ENCODE peak calls at places on chromosomes 12 and 14, in six cellular contexts. One of them, this sample, is unnamed.

GRCh38 chr12:11705010-11705409 is 55.5 kb downstream of the ETV6 start:
- DNase-seq in keratinocyte: peak; percentile 50
- DNase-seq in left ventricle myocardium inferior: no peak
- DNase-seq in bronchial epithelial cell: peak; percentile 96
- DNase-seq in cardiac muscle cell: no peak
- DNase-seq in mammary epithelial cell: peak; percentile 91
- DNase-seq in this sample: peak; percentile 92

GRCh38 chr14:60171690-60172089 is 6.5 kb upstream of the DHRS7 start:
- DNase-seq in keratinocyte: no peak
- DNase-seq in left ventricle myocardium inferior: no peak
- DNase-seq in bronchial epithelial cell: no peak
- DNase-seq in cardiac muscle cell: no peak
- DNase-seq in mammary epithelial cell: no peak
- DNase-seq in this sample: no peak

GRCh38 chr14:72515779-72516770 is 377.8 kb downstream of the DPF3 start:
- DNase-seq in keratinocyte: no peak
- DNase-seq in left ventricle myocardium inferior: no peak
- DNase-seq in bronchial epithelial cell: no peak
- DNase-seq in cardiac muscle cell: peak; percentile 47
- DNase-seq in mammary epithelial cell: no peak
- DNase-seq in this sample: no peak

GRCh38 chr12:57239587-57240068 is 10.1 kb downstream of the SHMT2 start:
- DNase-seq in keratinocyte: no peak
- DNase-seq in left ventricle myocardium inferior: no peak
- DNase-seq in bronchial epithelial cell: no peak
- DNase-seq in cardiac muscle cell: no peak
- DNase-seq in mammary epithelial cell: peak; percentile 17
- DNase-seq in this sample: no peak

GRCh38 chr14:104752338-104752734 is 611 bp upstream of the SIVA1 start:
- DNase-seq in keratinocyte: no peak
- DNase-seq in left ventricle myocardium inferior: no peak
- DNase-seq in bronchial epithelial cell: no peak
- DNase-seq in cardiac muscle cell: no peak
- DNase-seq in mammary epithelial cell: no peak
- DNase-seq in this sample: no peak

GRCh38 chr12:96220902-96221301 is 26.7 kb downstream of the ELK3 start:
- DNase-seq in keratinocyte: no peak
- DNase-seq in left ventricle myocardium inferior: peak; percentile 86
- DNase-seq in bronchial epithelial cell: peak; percentile 85
- DNase-seq in cardiac muscle cell: peak; percentile 35
- DNase-seq in mammary epithelial cell: peak; percentile 71
- DNase-seq in this sample: no peak

GRCh38 chr12:122403115-122403770 is 19.2 kb downstream of the CLIP1 start:
- DNase-seq in keratinocyte: no peak
- DNase-seq in left ventricle myocardium inferior: no peak
- DNase-seq in bronchial epithelial cell: no peak
- DNase-seq in cardiac muscle cell: no peak
- DNase-seq in mammary epithelial cell: no peak
- DNase-seq in this sample: no peak

GRCh38 chr14:38391334-38391733 is 135.4 kb upstream of the CLEC14A start:
- DNase-seq in keratinocyte: no peak
- DNase-seq in left ventricle myocardium inferior: no peak
- DNase-seq in bronchial epithelial cell: no peak
- DNase-seq in cardiac muscle cell: no peak
- DNase-seq in mammary epithelial cell: no peak
- DNase-seq in this sample: no peak

GRCh38 chr12:12357697-12358476 is 1.0 kb downstream of the BORCS5 start:
- DNase-seq in keratinocyte: no peak
- DNase-seq in left ventricle myocardium inferior: no peak
- DNase-seq in bronchial epithelial cell: no peak
- DNase-seq in cardiac muscle cell: no peak
- DNase-seq in mammary epithelial cell: peak; percentile 35
- DNase-seq in this sample: no peak

GRCh38 chr12:85441740-85442139 is 161.7 kb downstream of the ALX1 start:
- DNase-seq in keratinocyte: no peak
- DNase-seq in left ventricle myocardium inferior: no peak
- DNase-seq in bronchial epithelial cell: peak; percentile 9
- DNase-seq in cardiac muscle cell: no peak
- DNase-seq in mammary epithelial cell: no peak
- DNase-seq in this sample: no peak

GRCh38 chr14:53055003-53055402 is 98.1 kb downstream of the DDHD1 start:
- DNase-seq in keratinocyte: no peak
- DNase-seq in left ventricle myocardium inferior: no peak
- DNase-seq in bronchial epithelial cell: peak; percentile 61
- DNase-seq in cardiac muscle cell: peak; percentile 58
- DNase-seq in mammary epithelial cell: peak; percentile 40
- DNase-seq in this sample: no peak

GRCh38 chr12:321606-322326 is 59.1 kb upstream of the SLC6A13 start:
- DNase-seq in keratinocyte: no peak
- DNase-seq in left ventricle myocardium inferior: no peak
- DNase-seq in bronchial epithelial cell: peak; percentile 35
- DNase-seq in cardiac muscle cell: peak; percentile 9
- DNase-seq in mammary epithelial cell: peak; percentile 1
- DNase-seq in this sample: no peak
- TF ChIP-seq CTCF in keratinocyte: no peak
- TF ChIP-seq CTCF in left ventricle myocardium inferior: peak; percentile 33
- TF ChIP-seq CTCF in bronchial epithelial cell: peak; percentile 13
- TF ChIP-seq CTCF in cardiac muscle cell: no peak
- TF ChIP-seq CTCF in mammary epithelial cell: peak; percentile 47
- TF ChIP-seq CTCF in this sample: peak; percentile 40

GRCh38 chr12:105332925-105333324 is 2.4 kb downstream of the C12orf75 start:
- DNase-seq in keratinocyte: no peak
- DNase-seq in left ventricle myocardium inferior: no peak
- DNase-seq in bronchial epithelial cell: no peak
- DNase-seq in cardiac muscle cell: no peak
- DNase-seq in mammary epithelial cell: no peak
- DNase-seq in this sample: no peak

GRCh38 chr12:105330938-105331804 is 680 bp downstream of the C12orf75 start:
- DNase-seq in keratinocyte: no peak
- DNase-seq in left ventricle myocardium inferior: no peak
- DNase-seq in bronchial epithelial cell: no peak
- DNase-seq in cardiac muscle cell: no peak
- DNase-seq in mammary epithelial cell: peak; percentile 27
- DNase-seq in this sample: no peak

GRCh38 chr12:105329926-105330282 is 587 bp upstream of the C12orf75 start:
- DNase-seq in keratinocyte: no peak
- DNase-seq in left ventricle myocardium inferior: no peak
- DNase-seq in bronchial epithelial cell: no peak
- DNase-seq in cardiac muscle cell: no peak
- DNase-seq in mammary epithelial cell: no peak
- DNase-seq in this sample: no peak

GRCh38 chr12:105330283-105330937 is at the start of gene C12orf75:
- DNase-seq in keratinocyte: no peak
- DNase-seq in left ventricle myocardium inferior: peak; percentile 56
- DNase-seq in bronchial epithelial cell: peak; percentile 42
- DNase-seq in cardiac muscle cell: peak; percentile 89
- DNase-seq in mammary epithelial cell: peak; percentile 60
- DNase-seq in this sample: no peak

GRCh38 chr12:105331805-105332251 is 1.3 kb downstream of the C12orf75 start:
- DNase-seq in keratinocyte: no peak
- DNase-seq in left ventricle myocardium inferior: no peak
- DNase-seq in bronchial epithelial cell: no peak
- DNase-seq in cardiac muscle cell: no peak
- DNase-seq in mammary epithelial cell: no peak
- DNase-seq in this sample: no peak
- H3K4me3 ChIP-seq in keratinocyte: peak overlapping the region; percentile 82
- H3K4me3 ChIP-seq in left ventricle myocardium inferior: no peak overlapping the region
- H3K4me3 ChIP-seq in bronchial epithelial cell: no peak overlapping the region
- H3K4me3 ChIP-seq in cardiac muscle cell: peak overlapping the region; percentile 77
- H3K4me3 ChIP-seq in mammary epithelial cell: peak overlapping the region; percentile 79
- H3K4me3 ChIP-seq in this sample: peak overlapping the region; percentile 81

DNA sequence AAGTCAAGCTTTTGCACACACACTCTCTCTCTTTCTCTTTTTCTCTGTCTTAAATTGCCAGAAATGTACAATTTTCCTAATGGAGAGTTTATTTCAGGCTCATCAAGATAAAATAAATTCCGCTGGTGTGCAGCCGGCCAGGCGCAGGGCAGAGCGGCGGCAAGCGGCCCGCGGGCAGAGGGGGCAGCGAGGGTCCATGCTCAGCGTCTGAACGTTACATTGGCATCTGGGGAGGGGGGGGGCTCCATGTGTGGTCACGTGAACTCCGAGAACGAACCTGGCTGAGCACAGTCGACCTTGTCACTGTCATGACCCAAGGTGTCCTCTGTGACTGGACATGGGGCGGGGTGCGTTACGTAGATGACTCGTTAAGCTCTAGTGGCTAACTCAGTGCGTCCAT is 23.8 kb upstream of the FZD10 start:
- DNase-seq in keratinocyte: no peak
- DNase-seq in left ventricle myocardium inferior: no peak
- DNase-seq in bronchial epithelial cell: no peak
- DNase-seq in cardiac muscle cell: no peak
- DNase-seq in mammary epithelial cell: no peak
- DNase-seq in this sample: no peak
- H3K27me3 ChIP-seq in keratinocyte: peaks cover 3% of the 10 kb centered on the region
- H3K27me3 ChIP-seq in left ventricle myocardium inferior: peaks cover 83% of the 10 kb centered on the region
- H3K27me3 ChIP-seq in bronchial epithelial cell: no peaks in the 10 kb centered on the region
- H3K27me3 ChIP-seq in cardiac muscle cell: peaks cover 73% of the 10 kb centered on the region
- H3K27me3 ChIP-seq in mammary epithelial cell: no peaks in the 10 kb centered on the region
- H3K27me3 ChIP-seq in this sample: peaks cover 3% of the 10 kb centered on the region

GRCh38 chr12:102896067-102896466 is 21.0 kb downstream of the PAH start:
- DNase-seq in keratinocyte: no peak
- DNase-seq in left ventricle myocardium inferior: no peak
- DNase-seq in bronchial epithelial cell: no peak
- DNase-seq in cardiac muscle cell: no peak
- DNase-seq in mammary epithelial cell: no peak
- DNase-seq in this sample: no peak
- TF ChIP-seq CTCF in keratinocyte: peak; percentile 12
- TF ChIP-seq CTCF in left ventricle myocardium inferior: no peak
- TF ChIP-seq CTCF in bronchial epithelial cell: no peak
- TF ChIP-seq CTCF in cardiac muscle cell: no peak
- TF ChIP-seq CTCF in mammary epithelial cell: no peak
- TF ChIP-seq CTCF in this sample: no peak

GRCh38 chr12:104154286-104154685 is 16.3 kb upstream of the NFYB start:
- DNase-seq in keratinocyte: no peak
- DNase-seq in left ventricle myocardium inferior: no peak
- DNase-seq in bronchial epithelial cell: no peak
- DNase-seq in cardiac muscle cell: no peak
- DNase-seq in mammary epithelial cell: no peak
- DNase-seq in this sample: no peak

GRCh38 chr12:104155711-104156555 is 17.9 kb upstream of the NFYB start:
- DNase-seq in keratinocyte: no peak
- DNase-seq in left ventricle myocardium inferior: no peak
- DNase-seq in bronchial epithelial cell: no peak
- DNase-seq in cardiac muscle cell: no peak
- DNase-seq in mammary epithelial cell: no peak
- DNase-seq in this sample: no peak

GRCh38 chr12:104152691-104153241 is 14.8 kb upstream of the NFYB start:
- DNase-seq in keratinocyte: no peak
- DNase-seq in left ventricle myocardium inferior: no peak
- DNase-seq in bronchial epithelial cell: no peak
- DNase-seq in cardiac muscle cell: no peak
- DNase-seq in mammary epithelial cell: no peak
- DNase-seq in this sample: no peak

DNA sequence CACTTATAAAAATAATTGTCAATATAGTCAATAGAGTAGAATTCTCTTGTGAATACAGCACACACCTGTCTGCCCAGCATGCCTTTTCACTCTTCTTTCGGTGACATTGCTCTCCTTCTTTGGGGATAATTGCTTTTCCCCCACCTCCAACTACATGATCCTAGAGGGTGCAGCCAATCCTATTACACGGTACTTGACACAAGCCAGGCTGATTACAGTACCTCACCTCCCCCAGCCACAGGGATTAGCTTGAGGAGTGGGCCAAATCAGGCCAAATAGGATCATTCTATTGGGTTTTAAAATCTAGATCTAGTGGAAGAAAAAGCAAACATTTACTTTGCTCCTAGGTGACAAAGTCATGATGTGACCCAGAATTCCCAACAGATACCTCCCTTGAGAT is 16.8 kb upstream of the NFYB start:
- DNase-seq in keratinocyte: no peak
- DNase-seq in left ventricle myocardium inferior: no peak
- DNase-seq in bronchial epithelial cell: no peak
- DNase-seq in cardiac muscle cell: no peak
- DNase-seq in mammary epithelial cell: no peak
- DNase-seq in this sample: no peak
- H3K4me3 ChIP-seq in keratinocyte: no peak overlapping the region
- H3K4me3 ChIP-seq in left ventricle myocardium inferior: no peak overlapping the region
- H3K4me3 ChIP-seq in bronchial epithelial cell: no peak overlapping the region
- H3K4me3 ChIP-seq in cardiac muscle cell: no peak overlapping the region
- H3K4me3 ChIP-seq in mammary epithelial cell: no peak overlapping the region
- H3K4me3 ChIP-seq in this sample: no peak overlapping the region

DNA sequence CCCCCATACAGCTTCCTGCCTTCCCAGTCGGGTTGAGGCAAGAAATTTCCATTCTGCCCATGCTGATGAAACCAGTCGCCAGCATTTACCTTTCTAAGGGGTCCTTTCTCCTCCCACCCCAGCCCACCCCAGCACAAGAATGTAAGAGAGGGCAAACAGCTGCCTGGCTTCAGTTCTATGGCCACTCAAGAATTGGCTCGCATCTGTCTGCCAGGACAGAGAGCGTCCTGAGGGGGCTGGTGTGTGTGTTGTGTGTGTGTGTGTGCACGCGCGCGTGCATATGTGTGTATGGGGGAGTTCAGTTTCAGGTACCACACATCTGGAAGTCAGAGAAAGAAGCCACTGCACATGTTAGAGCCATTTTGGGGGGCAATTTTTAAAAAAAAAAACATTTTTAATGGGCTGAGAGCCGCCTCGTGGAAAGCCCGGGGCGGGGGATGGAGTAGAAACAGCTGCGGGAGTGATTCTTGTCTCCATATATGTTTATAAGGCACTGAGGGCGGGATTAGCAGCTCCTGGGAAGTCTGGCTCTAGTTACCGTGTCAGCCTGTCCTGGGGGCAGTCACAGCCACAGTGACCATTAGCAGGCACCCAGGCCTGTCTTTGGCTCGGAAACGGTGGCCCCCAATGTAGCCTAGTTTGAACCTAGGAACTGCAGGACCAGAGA is at the start of gene WNT5B:
- DNase-seq in keratinocyte: no peak
- DNase-seq in left ventricle myocardium inferior: no peak
- DNase-seq in bronchial epithelial cell: no peak
- DNase-seq in cardiac muscle cell: peak; percentile 55
- DNase-seq in mammary epithelial cell: no peak
- DNase-seq in this sample: no peak
- H3K27me3 ChIP-seq in keratinocyte: peaks cover 23% of the 10 kb centered on the region
- H3K27me3 ChIP-seq in left ventricle myocardium inferior: peaks cover 6% of the 10 kb centered on the region
- H3K27me3 ChIP-seq in bronchial epithelial cell: peaks cover 20% of the 10 kb centered on the region
- H3K27me3 ChIP-seq in cardiac muscle cell: peaks cover 9% of the 10 kb centered on the region
- H3K27me3 ChIP-seq in mammary epithelial cell: peaks cover 7% of the 10 kb centered on the region
- H3K27me3 ChIP-seq in this sample: peaks cover 19% of the 10 kb centered on the region

GRCh38 chr12:123859035-123859434 is 96.9 kb downstream of the DNAH10 start:
- DNase-seq in keratinocyte: no peak
- DNase-seq in left ventricle myocardium inferior: no peak
- DNase-seq in bronchial epithelial cell: no peak
- DNase-seq in cardiac muscle cell: no peak
- DNase-seq in mammary epithelial cell: no peak
- DNase-seq in this sample: no peak
- TF ChIP-seq CTCF in keratinocyte: no peak
- TF ChIP-seq CTCF in left ventricle myocardium inferior: no peak
- TF ChIP-seq CTCF in bronchial epithelial cell: no peak
- TF ChIP-seq CTCF in cardiac muscle cell: no peak
- TF ChIP-seq CTCF in mammary epithelial cell: no peak
- TF ChIP-seq CTCF in this sample: no peak

This sample was measured in kidney epithelial cell.